ENCODE peak calls at places on chromosome 15, in four cellular contexts. One of them, this sample, is unnamed.

GRCh38 chr15:72184165-72184811 is 13.3 kb downstream of the GRAMD2A start:
- DNase-seq in GM12878: no peak
- DNase-seq in HEK293T: no peak
- DNase-seq in K562: no peak
- DNase-seq in this sample: peak

GRCh38 chr15:78761020-78761419 is 50.2 kb downstream of the ADAMTS7 start:
- DNase-seq in GM12878: no peak
- DNase-seq in K562: no peak
- DNase-seq in HEK293T: no peak
- DNase-seq in this sample: no peak

GRCh38 chr15:50415752-50416404 is 8.3 kb upstream of the USP8 start:
- DNase-seq in HEK293T: no peak
- DNase-seq in K562: peak
- DNase-seq in GM12878: no peak
- DNase-seq in this sample: peak

GRCh38 chr15:85963262-85963760 is 116.4 kb upstream of the AGBL1 start:
- DNase-seq in GM12878: no peak
- DNase-seq in HEK293T: no peak
- DNase-seq in K562: no peak
- DNase-seq in this sample: no peak

GRCh38 chr15:99762288-99762687 is 29.1 kb upstream of the LYSMD4 start:
- DNase-seq in GM12878: no peak
- DNase-seq in HEK293T: no peak
- DNase-seq in K562: no peak
- DNase-seq in this sample: no peak

GRCh38 chr15:78060232-78060631 is 17.3 kb downstream of the TBC1D2B start:
- DNase-seq in HEK293T: no peak
- DNase-seq in GM12878: no peak
- DNase-seq in K562: no peak
- DNase-seq in this sample: no peak

GRCh38 chr15:93997071-93997658 is 234.2 kb upstream of the MCTP2 start:
- DNase-seq in GM12878: no peak
- DNase-seq in K562: no peak
- DNase-seq in HEK293T: peak
- DNase-seq in this sample: peak

GRCh38 chr15:98798375-98798893 is 150.1 kb downstream of the IGF1R start:
- DNase-seq in HEK293T: no peak
- DNase-seq in K562: no peak
- DNase-seq in GM12878: no peak
- DNase-seq in this sample: no peak

GRCh38 chr15:96417760-96418130 is 87.2 kb downstream of the NR2F2 start:
- DNase-seq in K562: no peak
- DNase-seq in HEK293T: no peak
- DNase-seq in GM12878: no peak
- DNase-seq in this sample: no peak

GRCh38 chr15:76163429-76164020 is 103.7 kb downstream of the TMEM266 start:
- DNase-seq in HEK293T: no peak
- DNase-seq in K562: no peak
- DNase-seq in GM12878: no peak
- DNase-seq in this sample: peak

GRCh38 chr15:72197460-72198409 is at the start of gene GRAMD2A:
- DNase-seq in HEK293T: no peak
- DNase-seq in K562: no peak
- DNase-seq in GM12878: no peak
- DNase-seq in this sample: no peak

GRCh38 chr15:75455982-75456531 is 4.6 kb upstream of the SIN3A start:
- DNase-seq in GM12878: peak
- DNase-seq in HEK293T: peak
- DNase-seq in K562: peak
- DNase-seq in this sample: peak

GRCh38 chr15:85620321-85621044 is 174.2 kb downstream of the KLHL25 start:
- DNase-seq in GM12878: no peak
- DNase-seq in K562: no peak
- DNase-seq in HEK293T: no peak
- DNase-seq in this sample: no peak

GRCh38 chr15:48806151-48806550 is 4.7 kb downstream of the CEP152 start:
- DNase-seq in GM12878: no peak
- DNase-seq in K562: no peak
- DNase-seq in HEK293T: no peak
- DNase-seq in this sample: no peak

GRCh38 chr15:71411538-71412482 is 296.5 kb downstream of the THSD4 start:
- DNase-seq in K562: no peak
- DNase-seq in HEK293T: no peak
- DNase-seq in GM12878: no peak
- DNase-seq in this sample: no peak

GRCh38 chr15:67143646-67144045 is 78.2 kb downstream of the SMAD3 start:
- DNase-seq in GM12878: no peak
- DNase-seq in HEK293T: no peak
- DNase-seq in K562: no peak
- DNase-seq in this sample: no peak

GRCh38 chr15:61025746-61026256 is 203.3 kb downstream of the RORA start:
- DNase-seq in GM12878: no peak
- DNase-seq in HEK293T: no peak
- DNase-seq in K562: no peak
- DNase-seq in this sample: no peak

GRCh38 chr15:49273734-49274318 is 103.8 kb downstream of the GALK2 start:
- DNase-seq in HEK293T: no peak
- DNase-seq in K562: no peak
- DNase-seq in GM12878: no peak
- DNase-seq in this sample: no peak

GRCh38 chr15:63156708-63157065 is 590 bp downstream of the RPS27L start:
- DNase-seq in K562: peak
- DNase-seq in GM12878: no peak
- DNase-seq in HEK293T: peak
- DNase-seq in this sample: peak

GRCh38 chr15:39720721-39721611 is 61.7 kb downstream of the FSIP1 start:
- DNase-seq in HEK293T: no peak
- DNase-seq in K562: no peak
- DNase-seq in GM12878: no peak
- DNase-seq in this sample: no peak

GRCh38 chr15:50854594-50855490 is 53.6 kb upstream of the AP4E1 start:
- DNase-seq in K562: no peak
- DNase-seq in HEK293T: no peak
- DNase-seq in GM12878: peak
- DNase-seq in this sample: peak

GRCh38 chr15:75606711-75607684 is 18.5 kb downstream of the SNUPN start:
- DNase-seq in HEK293T: no peak
- DNase-seq in K562: peak
- DNase-seq in GM12878: no peak
- DNase-seq in this sample: no peak

GRCh38 chr15:96183020-96183926 is 147.2 kb upstream of the NR2F2 start:
- DNase-seq in HEK293T: no peak
- DNase-seq in K562: no peak
- DNase-seq in GM12878: no peak
- DNase-seq in this sample: peak

GRCh38 chr15:24898715-24899278 is 56.0 kb upstream of the SNRPN start:
- DNase-seq in K562: no peak
- DNase-seq in GM12878: no peak
- DNase-seq in HEK293T: no peak
- DNase-seq in this sample: no peak

GRCh38 chr15:25508369-25509002 is 69.7 kb upstream of the UBE3A start:
- DNase-seq in K562: peak
- DNase-seq in HEK293T: peak
- DNase-seq in GM12878: no peak
- DNase-seq in this sample: peak

GRCh38 chr15:63371297-63371918 is 10.2 kb downstream of the CA12 start:
- DNase-seq in GM12878: no peak
- DNase-seq in K562: no peak
- DNase-seq in HEK293T: no peak
- DNase-seq in this sample: no peak

GRCh38 chr15:31439328-31439727 is 112.7 kb downstream of the KLF13 start:
- DNase-seq in K562: peak
- DNase-seq in GM12878: no peak
- DNase-seq in HEK293T: no peak
- DNase-seq in this sample: peak

GRCh38 chr15:98667521-98668179 is 19.3 kb downstream of the IGF1R start:
- DNase-seq in K562: no peak
- DNase-seq in GM12878: no peak
- DNase-seq in HEK293T: no peak
- DNase-seq in this sample: no peak

GRCh38 chr15:42002333-42002732 is 18.5 kb downstream of the PLA2G4E start:
- DNase-seq in GM12878: no peak
- DNase-seq in HEK293T: no peak
- DNase-seq in K562: no peak
- DNase-seq in this sample: no peak

GRCh38 chr15:83305696-83306291 is 21.3 kb upstream of the BNC1 start:
- DNase-seq in GM12878: no peak
- DNase-seq in HEK293T: no peak
- DNase-seq in K562: no peak
- DNase-seq in this sample: peak

GRCh38 chr15:80462836-80463512 is 58.8 kb downstream of the ARNT2 start:
- DNase-seq in GM12878: no peak
- DNase-seq in K562: no peak
- DNase-seq in HEK293T: no peak
- DNase-seq in this sample: no peak

GRCh38 chr15:66565731-66566130 is at the start of gene LCTL:
- DNase-seq in HEK293T: no peak
- DNase-seq in GM12878: no peak
- DNase-seq in K562: peak
- DNase-seq in this sample: peak

GRCh38 chr15:78734441-78735064 is 76.7 kb downstream of the ADAMTS7 start:
- DNase-seq in K562: no peak
- DNase-seq in GM12878: no peak
- DNase-seq in HEK293T: no peak
- DNase-seq in this sample: no peak

GRCh38 chr15:47616876-47617275 is 100.4 kb upstream of the SEMA6D start:
- DNase-seq in HEK293T: no peak
- DNase-seq in GM12878: no peak
- DNase-seq in K562: no peak
- DNase-seq in this sample: no peak

GRCh38 chr15:59688383-59688887 is 685 bp downstream of the BNIP2 start:
- DNase-seq in HEK293T: no peak
- DNase-seq in GM12878: peak
- DNase-seq in K562: peak
- DNase-seq in this sample: peak

GRCh38 chr15:59689626-59690236 is 611 bp upstream of the BNIP2 start:
- DNase-seq in K562: peak
- DNase-seq in GM12878: no peak
- DNase-seq in HEK293T: no peak
- DNase-seq in this sample: peak

GRCh38 chr15:59687831-59688230 is 1.3 kb downstream of the BNIP2 start:
- DNase-seq in GM12878: peak
- DNase-seq in HEK293T: no peak
- DNase-seq in K562: peak
- DNase-seq in this sample: peak

GRCh38 chr15:59688888-59689625 is at the start of gene BNIP2:
- DNase-seq in K562: peak
- DNase-seq in GM12878: peak
- DNase-seq in HEK293T: peak
- DNase-seq in this sample: peak

DNA sequence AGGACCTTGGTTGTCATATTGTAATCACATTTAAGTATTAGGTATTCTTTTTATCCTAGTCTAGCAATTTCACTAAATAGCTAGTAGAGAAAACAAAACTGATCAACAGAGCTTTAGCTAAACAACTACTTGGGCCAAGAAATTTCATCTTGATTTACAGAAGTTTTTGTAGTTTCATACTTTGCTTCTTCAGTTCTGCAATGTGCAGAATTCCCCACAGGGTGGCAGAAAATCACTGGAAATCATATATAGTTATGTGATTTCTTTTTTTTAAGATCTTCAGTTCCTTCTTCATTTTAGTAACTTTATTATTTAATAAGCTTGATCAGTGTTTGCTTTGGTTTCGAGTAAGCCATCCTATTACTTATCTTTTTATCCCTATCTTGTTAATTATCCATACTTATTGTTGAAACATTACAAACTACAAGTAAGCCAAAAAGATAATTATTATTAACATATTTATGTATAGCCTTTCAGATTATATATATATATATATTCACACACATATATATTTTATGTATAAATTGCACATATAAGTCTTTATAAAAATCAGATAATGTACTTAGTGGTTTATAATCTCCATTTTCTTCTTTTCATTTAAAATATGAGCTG is 2.2 kb upstream of the BNIP2 start:
- DNase-seq in K562: peak
- DNase-seq in HEK293T: no peak
- DNase-seq in GM12878: peak
- DNase-seq in this sample: peak
- TF ChIP-seq TARDBP in K562: no peak
- TF ChIP-seq TARDBP in HEK293T: no peak
- TF ChIP-seq TARDBP in GM12878: no peak
- TF ChIP-seq TARDBP in this sample: no peak

GRCh38 chr15:40982855-40983254 is 29.6 kb downstream of the CHAC1 start:
- DNase-seq in K562: no peak
- DNase-seq in HEK293T: no peak
- DNase-seq in GM12878: no peak
- DNase-seq in this sample: no peak
- TF ChIP-seq TARDBP in K562: no peak
- TF ChIP-seq TARDBP in HEK293T: no peak
- TF ChIP-seq TARDBP in GM12878: no peak
- TF ChIP-seq TARDBP in this sample: no peak

DNA sequence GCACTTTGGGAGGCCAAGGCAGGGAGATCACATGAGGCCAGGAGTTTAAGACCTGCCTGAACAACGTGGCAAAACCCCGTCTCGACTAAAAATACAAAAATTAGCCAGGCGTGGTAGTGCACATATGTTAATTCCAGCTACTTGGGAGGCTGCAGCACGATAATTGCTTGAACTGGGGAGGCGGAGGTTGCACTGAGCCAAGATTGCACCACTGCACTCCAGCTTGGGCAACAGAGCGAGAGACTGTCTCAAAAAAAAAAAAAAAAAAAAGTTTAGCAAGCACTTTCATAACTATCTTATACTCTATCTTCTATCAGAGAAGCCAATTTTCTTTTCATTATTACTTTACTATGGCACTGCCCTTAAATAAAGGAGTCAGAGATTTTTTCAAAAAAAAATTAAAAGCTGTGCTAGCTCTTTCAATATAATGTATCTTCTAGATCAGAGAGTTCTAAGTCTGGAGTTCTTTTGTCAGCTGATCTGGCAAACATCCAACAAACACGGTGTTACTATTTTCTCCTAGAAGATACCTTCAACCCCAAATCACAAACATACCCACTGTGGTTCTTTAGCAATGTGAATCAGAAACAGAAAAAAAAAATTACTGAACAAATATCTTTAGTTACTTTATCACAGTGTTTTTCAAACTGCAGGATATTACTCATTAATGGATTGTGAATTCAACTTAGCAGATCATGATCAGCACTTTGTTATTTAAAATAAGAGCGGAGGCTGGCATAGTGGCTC is 3.0 kb downstream of the ZNF770 start:
- DNase-seq in HEK293T: no peak
- DNase-seq in GM12878: no peak
- DNase-seq in K562: peak
- DNase-seq in this sample: peak
- TF ChIP-seq TARDBP in HEK293T: no peak
- TF ChIP-seq TARDBP in GM12878: no peak
- TF ChIP-seq TARDBP in K562: no peak
- TF ChIP-seq TARDBP in this sample: no peak

GRCh38 chr15:29294732-29295131 is 25.1 kb upstream of the NSMCE3 start:
- DNase-seq in K562: no peak
- DNase-seq in GM12878: no peak
- DNase-seq in HEK293T: no peak
- DNase-seq in this sample: no peak

GRCh38 chr15:29289179-29289578 is 19.6 kb upstream of the NSMCE3 start:
- DNase-seq in HEK293T: no peak
- DNase-seq in GM12878: no peak
- DNase-seq in K562: no peak
- DNase-seq in this sample: no peak

GRCh38 chr15:29291067-29291466 is 21.4 kb upstream of the NSMCE3 start:
- DNase-seq in GM12878: no peak
- DNase-seq in HEK293T: no peak
- DNase-seq in K562: no peak
- DNase-seq in this sample: no peak
- TF ChIP-seq TARDBP in GM12878: no peak
- TF ChIP-seq TARDBP in HEK293T: no peak
- TF ChIP-seq TARDBP in K562: no peak
- TF ChIP-seq TARDBP in this sample: no peak